ENCODE peak calls at places on chromosomes 3 and 15, in seven cellular contexts. X is GM13976, B is GM12865, C is K562, R is HFFc6, L is upper lobe of right lung, H is MM.1S. N is an unnamed sample.

GRCh38 chr3:192409838-192410683 is 317.3 kb downstream of the FGF12 start:
- DNase-seq in X (peak; percentile 35), B (no peak), C (no peak), R (no peak), L (no peak), H (peak; percentile 46), N (peak; percentile 11)

GRCh38 chr3:117539729-117540128 is 830.1 kb downstream of the TUSC7 start:
- DNase-seq in X (no peak), B (no peak), C (no peak), R (no peak), L (no peak), H (no peak), N (no peak)

GRCh38 chr3:74651239-74651638 is 36.8 kb upstream of the CNTN3 start:
- DNase-seq in X (no peak), B (no peak), C (no peak), R (no peak), L (no peak), H (no peak), N (no peak)

GRCh38 chr3:178419078-178419477 is 117.2 kb upstream of the KCNMB2 start:
- DNase-seq in X (no peak), B (no peak), C (no peak), R (no peak), L (no peak), H (no peak), N (no peak)

GRCh38 chr3:28940530-28940929 is 340.3 kb upstream of the RBMS3 start:
- DNase-seq in X (peak; percentile 49), B (peak; percentile 72), C (no peak), R (peak; percentile 39), L (no peak), H (peak; percentile 77), N (peak; percentile 26)

GRCh38 chr3:185253645-185254410 is at the start of gene EHHADH:
- DNase-seq in X (peak; percentile 80), B (peak; percentile 74), C (peak; percentile 82), R (peak; percentile 28), L (peak; percentile 92), H (peak; percentile 81), N (peak; percentile 62)

GRCh38 chr3:10364816-10365215 is 43.9 kb upstream of the SEC13 start:
- DNase-seq in X (no peak), B (no peak), C (peak; percentile 36), R (no peak), L (no peak), H (no peak), N (no peak)

GRCh38 chr3:143331336-143331735 is 211.8 kb downstream of the CHST2 start:
- DNase-seq in X (no peak), B (no peak), C (no peak), R (no peak), L (no peak), H (no peak), N (no peak)

GRCh38 chr15:22861151-22861550 is 22.7 kb downstream of the NIPA2 start:
- DNase-seq in X (no peak), B (no peak), C (no peak), R (no peak), L (no peak), H (no peak), N (no peak)

GRCh38 chr15:65379986-65380385 is 2.2 kb upstream of the IGDCC3 start:
- DNase-seq in X (no peak), B (no peak), C (no peak), R (no peak), L (no peak), H (no peak), N (no peak)

GRCh38 chr15:28094732-28095521 is 4.2 kb downstream of the OCA2 start:
- DNase-seq in X (no peak), B (no peak), C (no peak), R (no peak), L (peak; percentile 93), H (no peak), N (no peak)

GRCh38 chr3:14768881-14769280 is 49.9 kb upstream of the FGD5 start:
- DNase-seq in X (no peak), B (no peak), C (no peak), R (no peak), L (no peak), H (no peak), N (no peak)

GRCh38 chr3:56190906-56191305 is 277.4 kb downstream of the ERC2 start:
- DNase-seq in X (no peak), B (no peak), C (no peak), R (no peak), L (no peak), H (no peak), N (no peak)

GRCh38 chr3:128060473-128061381 is 8.5 kb downstream of the SEC61A1 start:
- DNase-seq in X (no peak), B (no peak), C (no peak), R (peak; percentile 99), L (no peak), H (no peak), N (no peak)

GRCh38 chr15:43777293-43777819 is 590 bp upstream of the ELL3 start:
- DNase-seq in X (peak; percentile 83), B (peak; percentile 93), C (peak; percentile 58), R (peak; percentile 62), L (peak; percentile 91), H (peak; percentile 65), N (peak; percentile 81)

GRCh38 chr15:43317566-43318184 is 12.7 kb downstream of the LCMT2 start:
- DNase-seq in X (no peak), B (no peak), C (no peak), R (no peak), L (no peak), H (no peak), N (no peak)

GRCh38 chr15:86751116-86751515 is 671.4 kb downstream of the AGBL1 start:
- DNase-seq in X (no peak), B (no peak), C (no peak), R (no peak), L (no peak), H (no peak), N (no peak)

GRCh38 chr15:86759766-86760165 is 680.1 kb downstream of the AGBL1 start:
- DNase-seq in X (no peak), B (no peak), C (no peak), R (no peak), L (no peak), H (no peak), N (no peak)

DNA sequence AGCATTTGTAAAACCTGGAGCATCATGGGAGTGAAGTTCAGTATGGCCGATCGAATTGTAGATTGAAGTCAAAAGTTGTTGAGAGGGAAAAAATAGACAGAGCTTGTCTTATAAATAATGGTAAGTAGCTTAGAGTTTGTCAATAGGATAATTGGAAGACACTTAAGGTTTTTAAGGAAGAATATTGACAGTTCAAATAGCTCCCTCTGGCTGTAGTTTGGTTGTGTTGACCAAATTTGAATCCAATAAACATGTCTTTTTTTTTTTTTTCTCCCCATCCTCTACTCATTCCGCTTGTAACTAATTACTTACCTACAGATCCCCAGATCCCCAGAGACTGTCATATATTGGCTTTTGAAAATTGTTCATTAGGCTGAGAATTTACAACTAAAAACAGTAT is 677.0 kb downstream of the AGBL1 start:
- DNase-seq in X (no peak), B (no peak), C (no peak), R (no peak), L (no peak), H (no peak), N (no peak)
- TF ChIP-seq CTCF in X (no peak), B (no peak), C (no peak), R (peak; percentile 23), L (no peak), H (no peak), N (no peak)

GRCh38 chr15:25989327-25989726 is 126.2 kb upstream of the ATP10A start:
- DNase-seq in X (no peak), B (no peak), C (peak; percentile 33), R (no peak), L (no peak), H (no peak), N (no peak)
- TF ChIP-seq CTCF in X (no peak), B (no peak), C (peak; percentile 58), R (peak; percentile 50), L (no peak), H (no peak), N (no peak)

GRCh38 chr15:40440300-40441011 is at the start of gene BAHD1:
- DNase-seq in X (peak; percentile 100), B (peak; percentile 97), C (peak; percentile 97), R (peak; percentile 92), L (peak; percentile 99), H (peak; percentile 93), N (peak; percentile 100)
- TF ChIP-seq CTCF in X (no peak), B (no peak), C (no peak), R (peak; percentile 52), L (peak; percentile 6), H (no peak), N (no peak)

GRCh38 chr3:42653560-42654330 is at the start of gene ZBTB47:
- DNase-seq in X (peak; percentile 56), B (no peak), C (peak; percentile 46), R (no peak), L (peak; percentile 88), H (no peak), N (peak; percentile 28)

GRCh38 chr3:42655980-42656679 is 2.6 kb downstream of the ZBTB47 start:
- DNase-seq in X (peak; percentile 34), B (no peak), C (peak; percentile 34), R (peak; percentile 35), L (no peak), H (no peak), N (no peak)

GRCh38 chr3:42655331-42655888 is 1.9 kb downstream of the ZBTB47 start:
- DNase-seq in X (peak; percentile 42), B (no peak), C (no peak), R (no peak), L (peak; percentile 68), H (no peak), N (peak; percentile 25)

GRCh38 chr3:42653303-42653559 is 266 bp upstream of the ZBTB47 start:
- DNase-seq in X (no peak), B (no peak), C (no peak), R (no peak), L (no peak), H (no peak), N (peak; percentile 13)

GRCh38 chr3:42654331-42655201 is 1.1 kb downstream of the ZBTB47 start:
- DNase-seq in X (peak; percentile 77), B (no peak), C (peak; percentile 66), R (peak; percentile 22), L (peak; percentile 82), H (no peak), N (peak; percentile 62)
- TF ChIP-seq CTCF in X (no peak), B (no peak), C (peak; percentile 24), R (peak; percentile 64), L (no peak), H (no peak), N (no peak)

GRCh38 chr3:101732240-101732641 is 7.8 kb downstream of the CEP97 start:
- DNase-seq in X (no peak), B (no peak), C (no peak), R (no peak), L (no peak), H (no peak), N (no peak)

GRCh38 chr3:101730839-101731238 is 6.4 kb downstream of the CEP97 start:
- DNase-seq in X (no peak), B (no peak), C (peak; percentile 21), R (no peak), L (no peak), H (no peak), N (no peak)

GRCh38 chr3:101735833-101736232 is 11.4 kb downstream of the CEP97 start:
- DNase-seq in X (no peak), B (no peak), C (no peak), R (no peak), L (no peak), H (no peak), N (no peak)
- TF ChIP-seq CTCF in X (no peak), B (no peak), C (no peak), R (no peak), L (no peak), H (no peak), N (no peak)

N was measured in GM10248.